ENCODE peak calls at places on chromosomes 5 and 9, in nine cellular contexts. One of them, this sample, is unnamed.

GRCh38 chr9:4596165-4596922 is 65.8 kb upstream of the PLPP6 start:
- DNase-seq in A673: no peak
- DNase-seq in ovary: no peak
- DNase-seq in thoracic aorta: no peak
- DNase-seq in astrocyte: no peak
- DNase-seq in fibroblast of lung: no peak
- DNase-seq in PC-9: no peak
- DNase-seq in A549: no peak
- DNase-seq in mammary epithelial cell: no peak
- DNase-seq in this sample: no peak

GRCh38 chr9:107277801-107278200 is 5.3 kb upstream of the RAD23B start:
- DNase-seq in A549: no peak
- DNase-seq in fibroblast of lung: no peak
- DNase-seq in ovary: no peak
- DNase-seq in mammary epithelial cell: no peak
- DNase-seq in thoracic aorta: no peak
- DNase-seq in A673: no peak
- DNase-seq in astrocyte: no peak
- DNase-seq in PC-9: no peak
- DNase-seq in this sample: no peak

GRCh38 chr9:33350310-33350709 is 52.1 kb downstream of the AQP7 start:
- DNase-seq in mammary epithelial cell: peak; percentile 65
- DNase-seq in PC-9: peak; percentile 86
- DNase-seq in A549: peak; percentile 50
- DNase-seq in A673: no peak
- DNase-seq in ovary: no peak
- DNase-seq in thoracic aorta: no peak
- DNase-seq in astrocyte: peak; percentile 55
- DNase-seq in fibroblast of lung: peak; percentile 98
- DNase-seq in this sample: no peak

GRCh38 chr9:113633782-113634596 is 170.5 kb downstream of the RGS3 start:
- DNase-seq in mammary epithelial cell: no peak
- DNase-seq in A549: no peak
- DNase-seq in A673: no peak
- DNase-seq in ovary: peak; percentile 5
- DNase-seq in astrocyte: no peak
- DNase-seq in PC-9: no peak
- DNase-seq in thoracic aorta: no peak
- DNase-seq in fibroblast of lung: no peak
- DNase-seq in this sample: no peak

GRCh38 chr9:3863114-3863528 is 337.3 kb upstream of the RFX3 start:
- DNase-seq in mammary epithelial cell: peak; percentile 76
- DNase-seq in A549: peak; percentile 59
- DNase-seq in fibroblast of lung: peak; percentile 61
- DNase-seq in A673: peak; percentile 92
- DNase-seq in thoracic aorta: no peak
- DNase-seq in astrocyte: peak; percentile 94
- DNase-seq in ovary: no peak
- DNase-seq in PC-9: peak; percentile 80
- DNase-seq in this sample: no peak

GRCh38 chr5:25099538-25099937 is 454.8 kb upstream of the CDH10 start:
- DNase-seq in A673: no peak
- DNase-seq in mammary epithelial cell: no peak
- DNase-seq in ovary: no peak
- DNase-seq in PC-9: no peak
- DNase-seq in thoracic aorta: no peak
- DNase-seq in astrocyte: no peak
- DNase-seq in A549: no peak
- DNase-seq in fibroblast of lung: no peak
- DNase-seq in this sample: no peak

GRCh38 chr9:110126986-110127864 is 80.7 kb downstream of the C9orf152 start:
- DNase-seq in fibroblast of lung: peak; percentile 97
- DNase-seq in PC-9: no peak
- DNase-seq in A673: no peak
- DNase-seq in thoracic aorta: no peak
- DNase-seq in ovary: peak; percentile 82
- DNase-seq in mammary epithelial cell: peak; percentile 43
- DNase-seq in A549: no peak
- DNase-seq in astrocyte: peak; percentile 55
- DNase-seq in this sample: no peak

GRCh38 chr9:114731701-114732100 is 49.7 kb upstream of the TEX48 start:
- DNase-seq in thoracic aorta: no peak
- DNase-seq in fibroblast of lung: no peak
- DNase-seq in A673: no peak
- DNase-seq in ovary: no peak
- DNase-seq in PC-9: no peak
- DNase-seq in A549: no peak
- DNase-seq in astrocyte: no peak
- DNase-seq in mammary epithelial cell: peak; percentile 48
- DNase-seq in this sample: no peak

GRCh38 chr5:55634866-55635265 is 77.3 kb downstream of the SLC38A9 start:
- DNase-seq in A549: no peak
- DNase-seq in A673: no peak
- DNase-seq in astrocyte: no peak
- DNase-seq in PC-9: no peak
- DNase-seq in mammary epithelial cell: peak; percentile 8
- DNase-seq in fibroblast of lung: no peak
- DNase-seq in ovary: no peak
- DNase-seq in thoracic aorta: no peak
- DNase-seq in this sample: no peak

GRCh38 chr9:126623314-126623666 is 9.6 kb downstream of the LMX1B start:
- DNase-seq in astrocyte: no peak
- DNase-seq in ovary: no peak
- DNase-seq in A549: no peak
- DNase-seq in fibroblast of lung: no peak
- DNase-seq in PC-9: no peak
- DNase-seq in A673: no peak
- DNase-seq in mammary epithelial cell: no peak
- DNase-seq in thoracic aorta: no peak
- DNase-seq in this sample: no peak

GRCh38 chr5:88263349-88263748 is 5.3 kb downstream of the TMEM161B start:
- DNase-seq in ovary: no peak
- DNase-seq in fibroblast of lung: no peak
- DNase-seq in PC-9: no peak
- DNase-seq in thoracic aorta: no peak
- DNase-seq in astrocyte: no peak
- DNase-seq in A673: no peak
- DNase-seq in A549: no peak
- DNase-seq in mammary epithelial cell: no peak
- DNase-seq in this sample: no peak

GRCh38 chr5:117296872-117297271 is 722.2 kb upstream of the SEMA6A start:
- DNase-seq in A549: no peak
- DNase-seq in mammary epithelial cell: no peak
- DNase-seq in ovary: no peak
- DNase-seq in PC-9: no peak
- DNase-seq in A673: no peak
- DNase-seq in astrocyte: no peak
- DNase-seq in thoracic aorta: no peak
- DNase-seq in fibroblast of lung: no peak
- DNase-seq in this sample: no peak

GRCh38 chr5:1548702-1549523 is 25.2 kb upstream of the LPCAT1 start:
- DNase-seq in astrocyte: no peak
- DNase-seq in thoracic aorta: no peak
- DNase-seq in mammary epithelial cell: no peak
- DNase-seq in A673: no peak
- DNase-seq in fibroblast of lung: no peak
- DNase-seq in A549: no peak
- DNase-seq in PC-9: peak; percentile 51
- DNase-seq in ovary: no peak
- DNase-seq in this sample: no peak

GRCh38 chr5:130545291-130545690 is 619.8 kb downstream of the HINT1 start:
- DNase-seq in fibroblast of lung: no peak
- DNase-seq in A549: no peak
- DNase-seq in A673: no peak
- DNase-seq in thoracic aorta: no peak
- DNase-seq in mammary epithelial cell: peak; percentile 70
- DNase-seq in ovary: no peak
- DNase-seq in astrocyte: no peak
- DNase-seq in PC-9: peak; percentile 74
- DNase-seq in this sample: no peak

GRCh38 chr9:22169243-22169642 is 160.1 kb upstream of the CDKN2B start:
- DNase-seq in mammary epithelial cell: peak; percentile 69
- DNase-seq in astrocyte: no peak
- DNase-seq in PC-9: peak; percentile 38
- DNase-seq in fibroblast of lung: peak; percentile 90
- DNase-seq in ovary: no peak
- DNase-seq in A549: no peak
- DNase-seq in thoracic aorta: no peak
- DNase-seq in A673: no peak
- DNase-seq in this sample: no peak

GRCh38 chr5:56516936-56517521 is 283.9 kb upstream of the ANKRD55 start:
- DNase-seq in astrocyte: no peak
- DNase-seq in ovary: no peak
- DNase-seq in thoracic aorta: no peak
- DNase-seq in A549: no peak
- DNase-seq in PC-9: peak; percentile 67
- DNase-seq in A673: peak; percentile 3
- DNase-seq in fibroblast of lung: peak; percentile 26
- DNase-seq in mammary epithelial cell: peak; percentile 35
- DNase-seq in this sample: peak; percentile 34

GRCh38 chr5:130978475-130978874 is 186.6 kb downstream of the HINT1 start:
- DNase-seq in A549: no peak
- DNase-seq in astrocyte: peak; percentile 8
- DNase-seq in ovary: no peak
- DNase-seq in thoracic aorta: no peak
- DNase-seq in A673: no peak
- DNase-seq in mammary epithelial cell: peak; percentile 59
- DNase-seq in fibroblast of lung: no peak
- DNase-seq in PC-9: no peak
- DNase-seq in this sample: no peak

GRCh38 chr5:148978370-148979103 is 84.3 kb downstream of the SH3TC2 start:
- DNase-seq in ovary: no peak
- DNase-seq in A673: no peak
- DNase-seq in mammary epithelial cell: peak; percentile 59
- DNase-seq in fibroblast of lung: no peak
- DNase-seq in A549: no peak
- DNase-seq in PC-9: peak; percentile 88
- DNase-seq in thoracic aorta: no peak
- DNase-seq in astrocyte: no peak
- DNase-seq in this sample: no peak

GRCh38 chr5:53071738-53072137 is 37.8 kb downstream of the MOCS2 start:
- DNase-seq in PC-9: no peak
- DNase-seq in A673: no peak
- DNase-seq in ovary: no peak
- DNase-seq in A549: no peak
- DNase-seq in mammary epithelial cell: no peak
- DNase-seq in fibroblast of lung: peak; percentile 46
- DNase-seq in thoracic aorta: no peak
- DNase-seq in astrocyte: peak; percentile 5
- DNase-seq in this sample: no peak
- TF ChIP-seq CTCF in PC-9: no peak
- TF ChIP-seq CTCF in A673: no peak
- TF ChIP-seq CTCF in ovary: no peak
- TF ChIP-seq CTCF in A549: no peak
- TF ChIP-seq CTCF in mammary epithelial cell: no peak
- TF ChIP-seq CTCF in fibroblast of lung: no peak
- TF ChIP-seq CTCF in thoracic aorta: no peak
- TF ChIP-seq CTCF in astrocyte: no peak
- TF ChIP-seq CTCF in this sample: no peak

DNA sequence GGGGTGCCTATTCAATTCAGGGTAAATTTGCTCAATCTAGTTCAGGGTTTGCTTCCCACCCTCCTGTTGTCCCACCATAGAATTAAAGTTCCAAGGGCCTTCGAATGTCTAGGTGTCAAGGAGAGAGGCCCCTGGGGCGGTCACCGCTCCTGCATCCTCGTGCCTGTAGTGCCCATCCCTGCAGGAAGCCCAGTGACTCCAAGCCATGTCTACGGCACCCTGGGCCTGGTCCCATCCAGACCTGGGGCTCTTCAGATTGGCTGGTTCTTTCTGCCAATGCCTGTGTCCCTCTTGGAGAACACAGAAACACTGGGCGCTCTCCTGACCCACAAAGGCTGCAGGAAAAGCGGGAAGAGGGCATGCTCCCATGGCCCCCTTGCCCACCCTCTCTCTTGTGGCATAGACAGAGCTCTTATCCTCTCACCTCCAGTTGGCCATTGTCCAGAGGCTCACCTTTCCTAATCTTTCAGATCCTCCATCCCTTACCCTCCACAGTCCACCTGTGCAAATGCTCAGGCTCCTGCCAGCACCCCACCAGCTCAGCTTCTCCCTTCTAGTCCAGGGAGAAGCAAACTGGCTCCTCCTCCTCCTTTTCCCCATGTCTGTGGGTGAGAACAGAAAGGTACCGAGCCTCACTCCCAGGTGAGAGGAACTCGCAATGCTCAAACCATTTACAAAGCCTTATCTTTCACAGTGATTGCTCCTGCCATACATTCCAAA is 253.0 kb upstream of the IRX2 start:
- DNase-seq in mammary epithelial cell: no peak
- DNase-seq in A673: no peak
- DNase-seq in fibroblast of lung: no peak
- DNase-seq in PC-9: no peak
- DNase-seq in ovary: no peak
- DNase-seq in thoracic aorta: no peak
- DNase-seq in A549: no peak
- DNase-seq in astrocyte: no peak
- DNase-seq in this sample: no peak
- H3K4me1 ChIP-seq in mammary epithelial cell: no peaks in the 10 kb centered on the region
- H3K4me1 ChIP-seq in A673: no peaks in the 10 kb centered on the region
- H3K4me1 ChIP-seq in fibroblast of lung: no peaks in the 10 kb centered on the region
- H3K4me1 ChIP-seq in PC-9: no peaks in the 10 kb centered on the region
- H3K4me1 ChIP-seq in ovary: no peaks in the 10 kb centered on the region
- H3K4me1 ChIP-seq in thoracic aorta: no peaks in the 10 kb centered on the region
- H3K4me1 ChIP-seq in A549: no peaks in the 10 kb centered on the region
- H3K4me1 ChIP-seq in astrocyte: no peaks in the 10 kb centered on the region
- H3K4me1 ChIP-seq in this sample: no peaks in the 10 kb centered on the region

GRCh38 chr5:140875085-140876065 is at the start of gene PCDHA12:
- DNase-seq in PC-9: no peak
- DNase-seq in mammary epithelial cell: no peak
- DNase-seq in astrocyte: no peak
- DNase-seq in A549: peak; percentile 67
- DNase-seq in fibroblast of lung: no peak
- DNase-seq in thoracic aorta: no peak
- DNase-seq in A673: peak; percentile 81
- DNase-seq in ovary: no peak
- DNase-seq in this sample: no peak
- H3K4me3 ChIP-seq in PC-9: no peak within 1 kb of the TSS
- H3K4me3 ChIP-seq in mammary epithelial cell: no peak within 1 kb of the TSS
- H3K4me3 ChIP-seq in astrocyte: no peak within 1 kb of the TSS
- H3K4me3 ChIP-seq in A549: peak within 1 kb of the TSS; percentile 54
- H3K4me3 ChIP-seq in fibroblast of lung: no peak within 1 kb of the TSS
- H3K4me3 ChIP-seq in thoracic aorta: peak within 1 kb of the TSS; percentile 14
- H3K4me3 ChIP-seq in A673: peak within 1 kb of the TSS; percentile 56
- H3K4me3 ChIP-seq in ovary: no peak within 1 kb of the TSS
- H3K4me3 ChIP-seq in this sample: no peak within 1 kb of the TSS

GRCh38 chr5:103808464-103809106 is 246.0 kb upstream of the NUDT12 start:
- DNase-seq in PC-9: no peak
- DNase-seq in A549: peak; percentile 40
- DNase-seq in mammary epithelial cell: peak; percentile 40
- DNase-seq in thoracic aorta: no peak
- DNase-seq in astrocyte: peak; percentile 35
- DNase-seq in ovary: no peak
- DNase-seq in A673: peak; percentile 80
- DNase-seq in fibroblast of lung: peak; percentile 73
- DNase-seq in this sample: no peak
- TF ChIP-seq CTCF in PC-9: peak; percentile 93
- TF ChIP-seq CTCF in A549: peak; percentile 89
- TF ChIP-seq CTCF in mammary epithelial cell: peak; percentile 99
- TF ChIP-seq CTCF in thoracic aorta: peak; percentile 65
- TF ChIP-seq CTCF in astrocyte: peak; percentile 100
- TF ChIP-seq CTCF in ovary: no peak
- TF ChIP-seq CTCF in A673: peak; percentile 97
- TF ChIP-seq CTCF in fibroblast of lung: peak; percentile 100
- TF ChIP-seq CTCF in this sample: peak; percentile 32